ENCODE peak calls at places on chromosome 16, in six cellular contexts. L is adrenal gland, O is mesenchymal stem cell, E is adipocyte, X is fibroblast of lung, H is ovary. Y is an unnamed sample.

GRCh38 chr16:1167276-1168107 is 14.6 kb downstream of the CACNA1H start:
- DNase-seq in H (no peak), X (peak; percentile 87), L (no peak), E (no peak), O (no peak), Y (peak; percentile 68)

GRCh38 chr16:20314575-20314974 is 12.7 kb downstream of the GP2 start:
- DNase-seq in L (no peak), O (no peak), X (no peak), H (no peak), E (no peak), Y (no peak)

GRCh38 chr16:10078541-10078949 is 103.7 kb downstream of the GRIN2A start:
- DNase-seq in X (peak; percentile 31), E (no peak), H (no peak), O (no peak), L (no peak), Y (peak; percentile 49)

GRCh38 chr16:892006-892405 is 78.8 kb downstream of the LMF1 start:
- DNase-seq in H (no peak), O (no peak), E (no peak), X (no peak), L (no peak), Y (no peak)

GRCh38 chr16:69083306-69083941 is 22.0 kb upstream of the HAS3 start:
- DNase-seq in E (no peak), H (no peak), X (no peak), L (no peak), O (no peak), Y (peak; percentile 71)

GRCh38 chr16:85173077-85173980 is 61.1 kb upstream of the CIBAR2 start:
- DNase-seq in O (peak; percentile 91), H (peak; percentile 83), L (peak; percentile 84), E (peak; percentile 80), X (peak; percentile 97), Y (peak; percentile 72)

GRCh38 chr16:56807011-56807675 is 57.9 kb upstream of the SLC12A3 start:
- DNase-seq in L (no peak), H (no peak), X (peak; percentile 80), O (peak; percentile 85), E (peak; percentile 64), Y (no peak)

GRCh38 chr16:81842564-81843242 is 63.6 kb downstream of the PLCG2 start:
- DNase-seq in X (no peak), O (no peak), H (no peak), E (no peak), L (no peak), Y (peak; percentile 63)

GRCh38 chr16:87047221-87048037 is 269.8 kb downstream of the C16orf95 start:
- DNase-seq in O (no peak), E (peak; percentile 37), H (no peak), X (peak; percentile 25), L (no peak), Y (peak; percentile 64)

GRCh38 chr16:80407265-80407987 is 133.4 kb upstream of the DYNLRB2 start:
- DNase-seq in H (no peak), E (no peak), O (no peak), L (no peak), X (no peak), Y (no peak)

GRCh38 chr16:7452090-7452489 is 119.4 kb downstream of the RBFOX1 start:
- DNase-seq in L (no peak), X (no peak), O (no peak), H (no peak), E (no peak), Y (no peak)

GRCh38 chr16:81786321-81786720 is 7.2 kb downstream of the PLCG2 start:
- DNase-seq in H (no peak), O (no peak), X (peak; percentile 57), L (no peak), E (no peak), Y (peak; percentile 61)

GRCh38 chr16:50711862-50712567 is 18.6 kb downstream of the NOD2 start:
- DNase-seq in E (no peak), L (peak; percentile 78), H (no peak), X (no peak), O (no peak), Y (peak; percentile 26)

GRCh38 chr16:49018259-49018931 is 263.2 kb downstream of the CBLN1 start:
- DNase-seq in E (no peak), O (no peak), X (no peak), L (no peak), H (no peak), Y (no peak)

GRCh38 chr16:633336-634050 is 2.6 kb downstream of the METTL26 start:
- DNase-seq in E (no peak), X (no peak), H (peak; percentile 44), O (no peak), L (peak; percentile 29), Y (no peak)

GRCh38 chr16:65343556-65343955 is 221.7 kb upstream of the CDH11 start:
- DNase-seq in H (no peak), L (no peak), O (no peak), E (no peak), X (peak; percentile 13), Y (no peak)

GRCh38 chr16:69767459-69768229 is 5.5 kb downstream of the WWP2 start:
- DNase-seq in X (no peak), H (no peak), O (no peak), L (no peak), E (no peak), Y (no peak)

GRCh38 chr16:1786242-1787055 is 3.7 kb downstream of the NUBP2 start:
- DNase-seq in H (peak; percentile 30), E (no peak), O (no peak), L (peak; percentile 24), X (no peak), Y (peak; percentile 82)

GRCh38 chr16:66714659-66715307 is 18.2 kb upstream of the CMTM4 start:
- DNase-seq in X (no peak), E (no peak), O (no peak), H (no peak), L (no peak), Y (no peak)

GRCh38 chr16:78180349-78180748 is 80.9 kb downstream of the WWOX start:
- DNase-seq in L (no peak), O (no peak), X (no peak), E (no peak), H (no peak), Y (no peak)

GRCh38 chr16:78179666-78180065 is 80.2 kb downstream of the WWOX start:
- DNase-seq in X (no peak), O (no peak), E (no peak), H (no peak), L (no peak), Y (no peak)

GRCh38 chr16:78184554-78185183 is 85.2 kb downstream of the WWOX start:
- DNase-seq in H (no peak), E (peak; percentile 69), O (peak; percentile 88), X (peak; percentile 49), L (no peak), Y (no peak)

GRCh38 chr16:78183437-78183836 is 84.0 kb downstream of the WWOX start:
- DNase-seq in L (no peak), X (no peak), O (no peak), E (no peak), H (no peak), Y (no peak)

DNA sequence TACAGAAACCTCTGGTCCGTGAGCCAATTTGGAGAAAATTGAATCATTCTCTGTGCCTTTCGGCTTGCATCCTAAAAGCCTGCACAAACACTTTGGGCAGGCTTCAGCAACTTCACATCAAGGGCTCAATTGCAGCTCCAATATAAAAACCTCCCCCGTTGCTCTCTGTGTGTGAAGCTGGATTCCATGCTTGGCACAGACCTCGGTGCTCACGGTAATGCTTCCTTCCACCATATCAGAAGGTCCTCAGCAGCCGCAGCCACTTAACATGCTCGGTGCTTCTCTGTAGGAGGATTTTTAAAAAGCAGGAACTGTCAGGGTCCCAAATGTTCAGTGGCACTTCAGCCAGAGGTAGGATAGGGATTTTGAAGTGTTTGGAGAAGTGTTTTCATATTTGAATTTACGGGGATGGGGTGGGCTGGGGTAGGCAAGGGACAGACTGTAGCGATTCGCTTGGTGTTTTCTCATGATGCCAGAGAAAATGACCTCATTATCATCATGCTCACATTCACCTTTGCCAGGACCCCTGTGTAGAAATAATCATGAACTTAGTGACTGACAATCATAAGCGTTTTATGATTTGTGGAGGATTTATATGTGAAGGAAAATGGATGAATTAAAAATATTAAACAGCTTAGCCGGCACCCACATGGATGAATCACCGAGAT is 84.6 kb downstream of the WWOX start:
- DNase-seq in H (no peak), E (peak; percentile 13), L (no peak), X (peak; percentile 13), O (peak; percentile 20), Y (no peak)
- H3K4me3 ChIP-seq in H (no peak overlapping the region), E (peak overlapping the region; percentile 63), L (no peak overlapping the region), X (no peak overlapping the region), O (peak overlapping the region; percentile 43), Y (no peak overlapping the region)

GRCh38 chr16:47504599-47504998 is 43.5 kb downstream of the PHKB start:
- DNase-seq in X (no peak), L (peak; percentile 79), H (no peak), E (no peak), O (peak; percentile 56), Y (no peak)
- H3K36me3 ChIP-seq in X (no peaks in the 10 kb centered on the region), L (peaks cover 25% of the 10 kb centered on the region), H (no peaks in the 10 kb centered on the region), E (peaks cover 50% of the 10 kb centered on the region), O (peaks cover 15% of the 10 kb centered on the region), Y (peaks cover 1% of the 10 kb centered on the region)

DNA sequence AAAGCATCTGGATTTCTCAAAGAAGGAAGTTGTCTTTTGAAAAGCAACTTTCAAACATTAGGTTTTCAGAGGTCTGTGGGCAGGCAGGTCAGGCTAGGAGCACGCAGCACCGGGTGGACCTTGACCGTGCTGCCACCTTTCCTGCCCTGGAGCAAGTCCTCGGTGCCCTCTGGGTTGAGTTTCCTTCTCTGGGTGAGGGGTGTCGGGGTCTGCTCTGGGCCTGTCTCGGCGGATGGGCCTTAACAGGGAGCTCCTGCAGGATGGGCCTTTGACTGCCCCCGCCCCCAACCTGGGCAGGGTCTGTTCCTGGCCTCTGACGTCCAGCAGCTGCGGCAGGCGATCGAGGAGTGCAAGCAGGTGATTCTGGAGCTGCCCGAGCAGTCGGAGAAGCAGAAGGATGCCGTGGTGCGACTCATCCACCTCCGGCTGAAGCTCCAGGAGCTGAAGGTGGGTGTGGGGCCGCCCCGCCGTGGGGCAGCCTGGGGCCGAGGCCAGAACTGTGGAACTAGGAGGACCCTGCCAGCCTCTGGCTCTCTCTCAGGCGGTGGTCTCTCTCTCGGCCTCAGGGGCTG is 8.7 kb downstream of the DEF8 start:
- DNase-seq in X (no peak), H (no peak), E (no peak), L (no peak), O (no peak), Y (peak; percentile 51)
- H3K4me3 ChIP-seq in X (no peak overlapping the region), H (no peak overlapping the region), E (no peak overlapping the region), L (no peak overlapping the region), O (no peak overlapping the region), Y (no peak overlapping the region)

GRCh38 chr16:23563186-23563585 is 5.7 kb downstream of the UBFD1 start:
- DNase-seq in H (no peak), O (no peak), X (no peak), L (no peak), E (no peak), Y (no peak)

GRCh38 chr16:23567602-23568001 is 10.1 kb downstream of the UBFD1 start:
- DNase-seq in X (no peak), L (no peak), H (no peak), O (no peak), E (no peak), Y (no peak)

GRCh38 chr16:23566724-23567123 is 9.2 kb downstream of the UBFD1 start:
- DNase-seq in O (no peak), E (no peak), X (no peak), L (no peak), H (no peak), Y (no peak)

GRCh38 chr16:23562505-23562904 is 5.0 kb downstream of the UBFD1 start:
- DNase-seq in X (no peak), O (no peak), L (no peak), E (no peak), H (no peak), Y (no peak)

DNA sequence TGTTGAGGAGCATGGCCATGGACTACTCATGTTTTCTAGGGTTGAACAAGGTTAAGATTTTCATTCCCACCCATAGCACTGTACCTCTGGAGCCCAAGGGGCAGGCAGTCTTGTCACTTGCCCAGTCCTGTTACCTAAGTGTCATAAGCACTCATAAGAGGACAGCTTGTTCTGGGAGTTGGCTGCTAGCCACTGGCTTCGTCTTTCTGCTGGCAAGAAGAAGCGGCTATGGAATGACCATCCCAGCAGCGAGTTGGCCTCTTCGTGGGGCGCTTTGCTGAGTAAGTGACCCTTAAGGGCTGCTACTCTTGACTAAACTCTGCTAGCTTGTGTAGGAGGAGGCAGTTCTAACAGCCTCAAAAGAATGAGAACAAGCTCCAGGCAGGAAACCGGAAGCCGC is 7.4 kb downstream of the UBFD1 start:
- DNase-seq in H (no peak), L (no peak), E (no peak), O (no peak), X (peak; percentile 11), Y (no peak)
- H3K36me3 ChIP-seq in H (no peaks in the 10 kb centered on the region), L (peaks cover 98% of the 10 kb centered on the region), E (peaks cover 93% of the 10 kb centered on the region), O (peaks cover 58% of the 10 kb centered on the region), X (peaks cover 22% of the 10 kb centered on the region), Y (peaks cover 49% of the 10 kb centered on the region)

Y was measured in H7.